ENCODE peak calls at places on chromosomes 16 and 17, in seven cellular contexts. H, L, W, S, F, E and I are unnamed samples. For H3K9me3, the result is how much of the 10 kb centered on the place peaks cover.

GRCh38 chr17:40364121-40364861 is at the start of gene GJD3:
- DNase-seq in H (peak), L (no peak), W (no peak), S (no peak), F (no peak), E (no peak), I (no peak)

GRCh38 chr17:16374129-16374528 is 6.8 kb upstream of the UBB start:
- DNase-seq in H (no peak), L (peak), W (no peak), S (no peak), F (no peak), E (no peak), I (no peak)

GRCh38 chr17:39208136-39208535 is 8.1 kb downstream of the RPL19 start:
- DNase-seq in H (no peak), L (no peak), W (no peak), S (no peak), F (no peak), E (no peak), I (no peak)

GRCh38 chr16:142405-142804 is 3.9 kb upstream of the NPRL3 start:
- DNase-seq in H (no peak), L (no peak), W (no peak), S (no peak), F (no peak), E (no peak), I (no peak)

GRCh38 chr17:47265983-47266541 is 12.4 kb downstream of the ITGB3 start:
- DNase-seq in H (no peak), L (peak), W (no peak), S (no peak), F (no peak), E (no peak), I (no peak)

GRCh38 chr16:77868052-77868451 is 79.7 kb downstream of the VAT1L start:
- DNase-seq in H (no peak), L (no peak), W (no peak), S (no peak), F (no peak), E (no peak), I (no peak)

GRCh38 chr16:67200491-67200890 is 1.6 kb downstream of the ELMO3 start:
- DNase-seq in H (peak), L (no peak), W (no peak), S (no peak), F (no peak), E (no peak), I (no peak)

GRCh38 chr16:9970796-9971195 is 211.4 kb downstream of the GRIN2A start:
- DNase-seq in H (no peak), L (no peak), W (no peak), S (no peak), F (no peak), E (no peak), I (no peak)

GRCh38 chr17:36221187-36221586 is 10.3 kb downstream of the CCL4L2 start:
- DNase-seq in H (no peak), L (no peak), W (no peak), S (no peak), F (no peak), E (no peak), I (no peak)

GRCh38 chr17:55068862-55069771 is 100.6 kb downstream of the STXBP4 start:
- DNase-seq in H (no peak), L (no peak), W (no peak), S (no peak), F (no peak), E (no peak), I (no peak)

GRCh38 chr17:29369831-29370735 is 20.1 kb upstream of the TAOK1 start:
- DNase-seq in H (no peak), L (peak), W (peak), S (peak), F (peak), E (peak), I (no peak)

GRCh38 chr17:73338050-73338491 is 26.3 kb upstream of the CDC42EP4 start:
- DNase-seq in H (no peak), L (peak), W (no peak), S (no peak), F (no peak), E (no peak), I (no peak)

GRCh38 chr16:72848759-72849664 is 198.9 kb downstream of the ZFHX3 start:
- DNase-seq in H (peak), L (peak), W (no peak), S (peak), F (no peak), E (no peak), I (no peak)

GRCh38 chr16:30076276-30076791 is 540 bp downstream of the PPP4C start:
- DNase-seq in H (no peak), L (no peak), W (no peak), S (peak), F (peak), E (no peak), I (no peak)

GRCh38 chr16:88705076-88705684 is 1.0 kb downstream of the RNF166 start:
- DNase-seq in H (no peak), L (peak), W (no peak), S (no peak), F (peak), E (no peak), I (no peak)

GRCh38 chr16:57859331-57859730 is 57.0 kb upstream of the KIFC3 start:
- DNase-seq in H (no peak), L (peak), W (peak), S (no peak), F (peak), E (no peak), I (no peak)

GRCh38 chr17:4514206-4514605 is 15.5 kb downstream of the SPNS2 start:
- DNase-seq in H (no peak), L (no peak), W (no peak), S (no peak), F (peak), E (no peak), I (no peak)

GRCh38 chr16:22130528-22130927 is 31.8 kb upstream of the SDR42E2 start:
- DNase-seq in H (no peak), L (no peak), W (no peak), S (no peak), F (no peak), E (no peak), I (no peak)

GRCh38 chr17:83103200-83103937 is 24.0 kb downstream of the METRNL start:
- DNase-seq in H (no peak), L (no peak), W (peak), S (no peak), F (no peak), E (no peak), I (peak)

GRCh38 chr16:74322301-74322710 is 25.7 kb downstream of the PSMD7 start:
- DNase-seq in H (no peak), L (peak), W (no peak), S (no peak), F (no peak), E (no peak), I (no peak)

GRCh38 chr17:42898147-42898807 is 2.3 kb upstream of the G6PC1 start:
- DNase-seq in H (no peak), L (no peak), W (no peak), S (no peak), F (no peak), E (no peak), I (no peak)

GRCh38 chr17:63476857-63477470 is at the start of gene ACE:
- DNase-seq in H (no peak), L (peak), W (peak), S (peak), F (peak), E (no peak), I (no peak)

GRCh38 chr17:43559161-43559816 is 13.1 kb upstream of the ETV4 start:
- DNase-seq in H (no peak), L (no peak), W (no peak), S (peak), F (no peak), E (no peak), I (no peak)

GRCh38 chr16:83967838-83968482 is at the start of gene NECAB2:
- DNase-seq in H (peak), L (peak), W (no peak), S (peak), F (peak), E (no peak), I (no peak)

GRCh38 chr17:29149431-29150064 is 30.6 kb downstream of the MYO18A start:
- DNase-seq in H (no peak), L (no peak), W (no peak), S (peak), F (no peak), E (no peak), I (no peak)

GRCh38 chr16:70157105-70157476 is 16.5 kb upstream of the CLEC18C start:
- DNase-seq in H (no peak), L (no peak), W (no peak), S (no peak), F (no peak), E (no peak), I (no peak)

GRCh38 chr16:84597518-84598390 is 20.1 kb downstream of the COTL1 start:
- DNase-seq in H (no peak), L (no peak), W (no peak), S (no peak), F (no peak), E (no peak), I (no peak)

GRCh38 chr17:50612281-50612680 is 22.4 kb upstream of the ABCC3 start:
- DNase-seq in H (no peak), L (no peak), W (no peak), S (no peak), F (no peak), E (no peak), I (no peak)

GRCh38 chr16:17019366-17019765 is 451.4 kb downstream of the XYLT1 start:
- DNase-seq in H (no peak), L (no peak), W (no peak), S (no peak), F (no peak), E (no peak), I (no peak)

GRCh38 chr17:70767102-70767701 is 597.9 kb downstream of the KCNJ2 start:
- DNase-seq in H (no peak), L (peak), W (peak), S (no peak), F (peak), E (peak), I (no peak)

GRCh38 chr17:33201255-33201654 is 91.8 kb downstream of the ASIC2 start:
- DNase-seq in H (no peak), L (no peak), W (no peak), S (no peak), F (no peak), E (no peak), I (no peak)

GRCh38 chr17:55710410-55710809 is 12.3 kb downstream of the TMEM100 start:
- DNase-seq in H (no peak), L (peak), W (no peak), S (no peak), F (no peak), E (no peak), I (no peak)

GRCh38 chr17:40443196-40443987 is at the start of gene IGFBP4:
- DNase-seq in H (peak), L (peak), W (peak), S (peak), F (peak), E (no peak), I (no peak)

GRCh38 chr16:5709889-5710288 is 612.3 kb upstream of the EEF2KMT start:
- DNase-seq in H (no peak), L (no peak), W (peak), S (no peak), F (peak), E (peak), I (peak)

GRCh38 chr17:32475258-32475657 is 11.5 kb upstream of the CDK5R1 start:
- DNase-seq in H (no peak), L (no peak), W (no peak), S (no peak), F (no peak), E (no peak), I (no peak)

GRCh38 chr17:41058741-41059140 is 1.2 kb downstream of the KRTAP2-3 start:
- DNase-seq in H (no peak), L (no peak), W (no peak), S (no peak), F (no peak), E (no peak), I (no peak)

GRCh38 chr16:84820305-84820684 is 510 bp downstream of the CRISPLD2 start:
- DNase-seq in H (no peak), L (peak), W (no peak), S (no peak), F (no peak), E (no peak), I (no peak)

GRCh38 chr16:19690196-19690595 is 27.8 kb downstream of the KNOP1 start:
- DNase-seq in H (no peak), L (peak), W (no peak), S (no peak), F (no peak), E (no peak), I (no peak)

GRCh38 chr17:42744806-42745617 is at the start of gene EZH1:
- DNase-seq in H (peak), L (peak), W (peak), S (peak), F (peak), E (peak), I (peak)

DNA sequence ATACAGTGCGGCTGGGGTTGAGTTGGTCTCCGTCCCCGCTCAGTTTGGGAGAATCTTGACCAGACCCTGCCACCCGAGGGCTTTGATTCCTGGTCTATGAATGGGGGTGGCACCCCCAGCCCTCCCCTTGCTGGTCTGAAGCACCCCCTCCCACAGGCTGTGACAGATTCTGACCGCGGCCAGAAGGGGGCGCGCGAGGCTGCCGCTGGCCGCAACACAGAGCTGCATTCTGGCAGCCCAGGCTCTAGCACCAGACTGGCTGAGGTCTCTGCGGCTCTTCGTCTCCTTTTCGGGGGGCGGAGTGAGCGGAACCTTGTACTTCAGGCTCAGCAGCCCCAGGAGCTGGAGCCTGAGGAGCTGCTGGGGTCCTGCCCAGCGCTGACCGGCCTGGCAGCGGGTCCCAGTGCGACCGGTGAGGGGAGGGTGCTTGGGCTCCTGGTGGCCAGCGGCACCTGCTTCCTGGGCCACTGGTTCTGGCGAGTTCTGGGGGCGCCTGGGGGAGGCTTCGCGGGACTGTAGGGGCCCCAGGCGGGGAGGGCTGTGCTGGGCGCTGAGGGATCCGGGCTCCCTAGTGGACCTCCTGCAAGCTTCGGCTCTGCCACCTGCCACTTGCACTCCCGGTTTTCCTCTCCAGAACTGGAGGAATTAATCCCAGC is 1011.6 kb downstream of the KCNJ18 start:
- DNase-seq in H (no peak), L (no peak), W (no peak), S (no peak), F (no peak), E (no peak), I (no peak)
- H3K9me3 ChIP-seq in H (under half), L (under half), W (under half), S (under half), F (under half), E (under half), I (under half)

DNA sequence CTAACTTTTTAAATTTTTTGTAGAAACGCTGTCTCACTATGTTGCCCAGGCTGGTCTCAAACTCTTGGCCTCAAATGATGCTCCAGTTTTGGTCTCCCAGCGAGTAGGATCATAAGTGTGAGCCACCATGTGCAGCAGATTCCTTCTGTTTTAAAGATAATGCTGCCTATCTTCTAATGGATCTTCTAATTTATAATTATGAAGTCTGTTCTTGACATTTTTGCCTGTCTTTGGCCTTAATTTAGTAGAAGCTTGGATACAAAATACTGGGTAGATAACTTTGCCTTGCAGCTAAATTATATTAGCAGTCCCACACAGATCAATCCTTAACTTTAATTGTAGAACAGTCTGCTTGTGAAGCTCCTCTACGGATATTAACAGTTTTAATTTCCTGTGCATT is 566.6 kb upstream of the CDH8 start:
- DNase-seq in H (no peak), L (no peak), W (no peak), S (no peak), F (no peak), E (no peak), I (no peak)
- H3K9me3 ChIP-seq in H (under half), L (under half), W (under half), S (under half), F (under half), E (under half), I (under half)

GRCh38 chr16:35691057-35691456 is 2231.6 kb downstream of the TP53TG3F start:
- DNase-seq in H (no peak), L (no peak), W (no peak), S (no peak), F (no peak), E (no peak), I (no peak)

GRCh38 chr16:35687781-35688180 is 2228.4 kb downstream of the TP53TG3F start:
- DNase-seq in H (no peak), L (no peak), W (no peak), S (no peak), F (no peak), E (no peak), I (no peak)

GRCh38 chr16:35689764-35690163 is 2230.4 kb downstream of the TP53TG3F start:
- DNase-seq in H (no peak), L (no peak), W (no peak), S (no peak), F (no peak), E (no peak), I (no peak)

GRCh38 chr16:35692824-35693223 is 2233.4 kb downstream of the TP53TG3F start:
- DNase-seq in H (no peak), L (no peak), W (no peak), S (no peak), F (no peak), E (no peak), I (no peak)

GRCh38 chr16:35690413-35690812 is 2231.0 kb downstream of the TP53TG3F start:
- DNase-seq in H (no peak), L (no peak), W (no peak), S (no peak), F (no peak), E (no peak), I (no peak)
- H3K9me3 ChIP-seq in H (under half), L (under half), W (half or more), S (under half), F (under half), E (under half), I (under half)

DNA sequence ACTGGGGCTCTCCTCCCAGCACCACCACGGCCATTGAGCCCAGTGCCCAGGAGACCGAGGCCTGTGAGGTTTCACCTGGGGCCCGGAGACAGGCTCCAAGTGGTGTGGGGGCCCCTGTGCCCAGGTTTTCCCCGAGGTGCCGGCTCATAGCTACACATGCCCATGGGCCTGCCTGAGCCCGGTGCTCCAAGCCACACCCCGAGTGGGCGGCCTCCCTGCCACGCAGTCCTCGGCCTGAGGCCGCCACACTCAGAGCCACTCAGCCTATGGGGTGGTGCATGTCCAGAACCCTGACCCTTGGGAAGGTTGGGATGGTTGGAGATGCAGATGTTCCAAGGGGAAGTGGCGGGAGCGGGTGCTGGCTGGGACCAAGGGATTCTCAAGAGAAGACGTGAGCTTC is 24.1 kb downstream of the JPH3 start:
- DNase-seq in H (peak), L (no peak), W (no peak), S (no peak), F (no peak), E (no peak), I (no peak)
- H3K9me3 ChIP-seq in H (under half), L (under half), W (under half), S (under half), F (under half), E (under half), I (under half)